ENCODE peak calls at places on chromosomes 2 and 18, in ten cellular contexts. One of them, this sample, is unnamed.

GRCh38 chr2:112583497-112584133 is 794 bp upstream of the CHCHD5 start:
- DNase-seq in B cell: peak
- DNase-seq in SK-N-SH: peak
- DNase-seq in H9: no peak
- DNase-seq in OCI-LY7: no peak
- DNase-seq in foreskin fibroblast: no peak
- DNase-seq in neural crest cell: no peak
- DNase-seq in Calu3: no peak
- DNase-seq in sigmoid colon: no peak
- DNase-seq in esophagus squamous epithelium: no peak
- DNase-seq in this sample: no peak

GRCh38 chr18:62717059-62717849 is 1.9 kb downstream of the PHLPP1 start:
- DNase-seq in neural crest cell: no peak
- DNase-seq in Calu3: peak
- DNase-seq in OCI-LY7: peak
- DNase-seq in B cell: peak
- DNase-seq in sigmoid colon: no peak
- DNase-seq in H9: peak
- DNase-seq in SK-N-SH: peak
- DNase-seq in foreskin fibroblast: peak
- DNase-seq in esophagus squamous epithelium: no peak
- DNase-seq in this sample: peak

GRCh38 chr18:55458456-55459238 is 129.3 kb downstream of the TCF4 start:
- DNase-seq in foreskin fibroblast: no peak
- DNase-seq in sigmoid colon: no peak
- DNase-seq in H9: no peak
- DNase-seq in SK-N-SH: no peak
- DNase-seq in neural crest cell: peak
- DNase-seq in esophagus squamous epithelium: no peak
- DNase-seq in OCI-LY7: no peak
- DNase-seq in Calu3: no peak
- DNase-seq in B cell: no peak
- DNase-seq in this sample: no peak

GRCh38 chr18:60485207-60485606 is 112.6 kb upstream of the MC4R start:
- DNase-seq in foreskin fibroblast: no peak
- DNase-seq in H9: no peak
- DNase-seq in neural crest cell: no peak
- DNase-seq in OCI-LY7: no peak
- DNase-seq in sigmoid colon: no peak
- DNase-seq in esophagus squamous epithelium: no peak
- DNase-seq in B cell: no peak
- DNase-seq in Calu3: no peak
- DNase-seq in SK-N-SH: no peak
- DNase-seq in this sample: no peak

GRCh38 chr18:55650363-55650870 is 62.4 kb upstream of the TCF4 start:
- DNase-seq in H9: no peak
- DNase-seq in neural crest cell: no peak
- DNase-seq in esophagus squamous epithelium: no peak
- DNase-seq in sigmoid colon: no peak
- DNase-seq in B cell: no peak
- DNase-seq in foreskin fibroblast: no peak
- DNase-seq in Calu3: no peak
- DNase-seq in SK-N-SH: no peak
- DNase-seq in OCI-LY7: no peak
- DNase-seq in this sample: no peak

GRCh38 chr2:10668402-10669012 is 21.3 kb downstream of the NOL10 start:
- DNase-seq in B cell: peak
- DNase-seq in H9: no peak
- DNase-seq in OCI-LY7: peak
- DNase-seq in neural crest cell: peak
- DNase-seq in Calu3: peak
- DNase-seq in esophagus squamous epithelium: no peak
- DNase-seq in foreskin fibroblast: peak
- DNase-seq in sigmoid colon: no peak
- DNase-seq in SK-N-SH: peak
- DNase-seq in this sample: no peak

GRCh38 chr2:29013046-29013780 is 32.1 kb downstream of the TOGARAM2 start:
- DNase-seq in OCI-LY7: no peak
- DNase-seq in foreskin fibroblast: no peak
- DNase-seq in esophagus squamous epithelium: no peak
- DNase-seq in H9: no peak
- DNase-seq in SK-N-SH: no peak
- DNase-seq in neural crest cell: no peak
- DNase-seq in sigmoid colon: no peak
- DNase-seq in Calu3: no peak
- DNase-seq in B cell: no peak
- DNase-seq in this sample: no peak

GRCh38 chr18:31512203-31512764 is 14.3 kb downstream of the DSG2 start:
- DNase-seq in sigmoid colon: no peak
- DNase-seq in SK-N-SH: no peak
- DNase-seq in esophagus squamous epithelium: no peak
- DNase-seq in neural crest cell: no peak
- DNase-seq in OCI-LY7: no peak
- DNase-seq in H9: no peak
- DNase-seq in B cell: no peak
- DNase-seq in Calu3: peak
- DNase-seq in foreskin fibroblast: no peak
- DNase-seq in this sample: no peak

GRCh38 chr18:11849279-11849678 is 1.9 kb upstream of the CHMP1B start:
- DNase-seq in Calu3: no peak
- DNase-seq in OCI-LY7: no peak
- DNase-seq in sigmoid colon: no peak
- DNase-seq in H9: no peak
- DNase-seq in foreskin fibroblast: no peak
- DNase-seq in SK-N-SH: no peak
- DNase-seq in neural crest cell: no peak
- DNase-seq in esophagus squamous epithelium: no peak
- DNase-seq in B cell: no peak
- DNase-seq in this sample: no peak

GRCh38 chr2:151637284-151637781 is 96.9 kb downstream of the NEB start:
- DNase-seq in SK-N-SH: no peak
- DNase-seq in esophagus squamous epithelium: no peak
- DNase-seq in B cell: peak
- DNase-seq in OCI-LY7: peak
- DNase-seq in foreskin fibroblast: no peak
- DNase-seq in Calu3: no peak
- DNase-seq in H9: no peak
- DNase-seq in neural crest cell: no peak
- DNase-seq in sigmoid colon: no peak
- DNase-seq in this sample: peak

GRCh38 chr2:164456599-164456998 is 164.7 kb downstream of the GRB14 start:
- DNase-seq in Calu3: no peak
- DNase-seq in H9: no peak
- DNase-seq in B cell: no peak
- DNase-seq in SK-N-SH: peak
- DNase-seq in foreskin fibroblast: no peak
- DNase-seq in neural crest cell: no peak
- DNase-seq in OCI-LY7: no peak
- DNase-seq in esophagus squamous epithelium: no peak
- DNase-seq in sigmoid colon: no peak
- DNase-seq in this sample: no peak

GRCh38 chr2:72144746-72145657 is 2.7 kb downstream of the CYP26B1 start:
- DNase-seq in OCI-LY7: no peak
- DNase-seq in SK-N-SH: peak
- DNase-seq in esophagus squamous epithelium: no peak
- DNase-seq in sigmoid colon: peak
- DNase-seq in B cell: no peak
- DNase-seq in neural crest cell: no peak
- DNase-seq in foreskin fibroblast: no peak
- DNase-seq in H9: peak
- DNase-seq in Calu3: peak
- DNase-seq in this sample: peak

DNA sequence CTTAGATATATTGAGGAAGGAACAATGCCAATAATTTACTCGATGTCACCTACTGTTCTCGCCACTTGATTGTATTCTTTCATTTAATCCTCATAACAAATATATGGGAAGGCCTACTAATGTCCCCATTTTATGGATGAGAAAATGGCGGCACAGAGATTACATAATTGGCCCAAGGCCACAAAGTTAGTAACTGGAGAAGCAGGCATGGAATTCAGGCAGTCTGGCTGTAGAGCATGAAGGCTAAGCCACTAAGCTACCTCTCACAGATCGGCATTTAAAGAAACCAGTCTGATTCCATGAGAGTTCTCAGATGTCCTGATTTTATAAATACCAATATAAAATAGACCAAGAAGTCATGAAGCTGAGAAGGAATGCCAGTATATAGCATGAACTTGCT is 121.8 kb upstream of the EPAS1 start:
- DNase-seq in esophagus squamous epithelium: no peak
- DNase-seq in B cell: no peak
- DNase-seq in SK-N-SH: no peak
- DNase-seq in foreskin fibroblast: no peak
- DNase-seq in H9: no peak
- DNase-seq in sigmoid colon: no peak
- DNase-seq in neural crest cell: no peak
- DNase-seq in OCI-LY7: no peak
- DNase-seq in Calu3: no peak
- DNase-seq in this sample: no peak
- TF ChIP-seq CTCF in esophagus squamous epithelium: no peak
- TF ChIP-seq CTCF in B cell: no peak
- TF ChIP-seq CTCF in SK-N-SH: no peak
- TF ChIP-seq CTCF in foreskin fibroblast: no peak
- TF ChIP-seq CTCF in H9: no peak
- TF ChIP-seq CTCF in sigmoid colon: no peak
- TF ChIP-seq CTCF in neural crest cell: no peak
- TF ChIP-seq CTCF in OCI-LY7: no peak
- TF ChIP-seq CTCF in Calu3: no peak
- TF ChIP-seq CTCF in this sample: no peak

GRCh38 chr18:3246636-3247242 is 862 bp upstream of the MYL12A start:
- DNase-seq in B cell: no peak
- DNase-seq in foreskin fibroblast: no peak
- DNase-seq in OCI-LY7: no peak
- DNase-seq in esophagus squamous epithelium: no peak
- DNase-seq in neural crest cell: no peak
- DNase-seq in Calu3: no peak
- DNase-seq in sigmoid colon: peak
- DNase-seq in SK-N-SH: no peak
- DNase-seq in H9: no peak
- DNase-seq in this sample: no peak

GRCh38 chr18:3245853-3246635 is 1.6 kb upstream of the MYL12A start:
- DNase-seq in SK-N-SH: peak
- DNase-seq in Calu3: peak
- DNase-seq in esophagus squamous epithelium: peak
- DNase-seq in H9: peak
- DNase-seq in neural crest cell: peak
- DNase-seq in sigmoid colon: peak
- DNase-seq in foreskin fibroblast: peak
- DNase-seq in B cell: peak
- DNase-seq in OCI-LY7: peak
- DNase-seq in this sample: peak

GRCh38 chr18:3248670-3249359 is 1.2 kb downstream of the MYL12A start:
- DNase-seq in sigmoid colon: no peak
- DNase-seq in OCI-LY7: peak
- DNase-seq in Calu3: peak
- DNase-seq in neural crest cell: no peak
- DNase-seq in foreskin fibroblast: no peak
- DNase-seq in SK-N-SH: no peak
- DNase-seq in H9: no peak
- DNase-seq in esophagus squamous epithelium: no peak
- DNase-seq in B cell: peak
- DNase-seq in this sample: no peak

GRCh38 chr18:3248062-3248669 is 565 bp downstream of the MYL12A start:
- DNase-seq in H9: no peak
- DNase-seq in sigmoid colon: peak
- DNase-seq in esophagus squamous epithelium: no peak
- DNase-seq in B cell: no peak
- DNase-seq in neural crest cell: peak
- DNase-seq in SK-N-SH: no peak
- DNase-seq in OCI-LY7: peak
- DNase-seq in foreskin fibroblast: no peak
- DNase-seq in Calu3: no peak
- DNase-seq in this sample: no peak

DNA sequence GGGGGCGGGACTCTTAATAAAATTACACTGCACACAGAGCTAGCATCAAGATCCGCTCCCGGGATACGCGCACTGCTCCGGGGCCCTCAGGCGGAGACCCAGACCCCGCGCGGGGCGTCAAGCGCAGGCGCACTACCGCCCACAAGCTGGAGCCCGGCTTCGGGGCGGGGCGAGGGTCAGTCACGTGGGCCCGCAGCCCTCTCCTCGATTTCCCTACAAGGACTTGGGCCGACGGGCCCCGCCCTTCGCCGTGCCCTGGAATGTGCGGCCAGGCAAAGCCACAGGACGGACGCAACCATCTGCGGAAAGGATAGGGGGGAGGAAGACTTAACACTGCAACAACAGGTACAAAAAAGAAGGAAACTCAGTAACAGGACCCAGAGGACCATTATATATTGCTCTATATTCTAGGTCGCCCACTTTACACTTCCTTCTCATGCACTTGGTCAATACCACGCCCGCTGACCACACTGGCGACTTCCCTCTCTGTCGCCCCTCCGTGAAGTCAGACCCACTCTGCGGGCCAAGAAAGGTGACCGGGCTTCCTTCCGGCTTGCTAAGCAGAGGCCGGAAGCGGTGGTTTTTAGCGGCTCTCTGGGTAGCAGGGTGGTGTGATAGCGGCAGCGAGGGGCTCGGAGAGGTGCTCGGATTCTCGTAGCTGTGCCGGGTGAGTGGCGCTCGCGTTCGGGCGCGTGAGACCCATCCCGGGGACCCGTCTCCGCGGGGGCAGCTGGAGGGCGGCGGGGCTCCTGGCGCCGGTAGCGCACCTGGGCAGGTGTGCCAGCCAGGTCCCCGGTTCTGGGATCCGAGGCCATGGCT is at the start of gene MYL12A:
- DNase-seq in B cell: peak
- DNase-seq in OCI-LY7: peak
- DNase-seq in Calu3: peak
- DNase-seq in neural crest cell: peak
- DNase-seq in foreskin fibroblast: peak
- DNase-seq in SK-N-SH: peak
- DNase-seq in H9: peak
- DNase-seq in esophagus squamous epithelium: peak
- DNase-seq in sigmoid colon: peak
- DNase-seq in this sample: peak
- TF ChIP-seq CTCF in B cell: no peak
- TF ChIP-seq CTCF in OCI-LY7: no peak
- TF ChIP-seq CTCF in Calu3: no peak
- TF ChIP-seq CTCF in neural crest cell: no peak
- TF ChIP-seq CTCF in foreskin fibroblast: no peak
- TF ChIP-seq CTCF in SK-N-SH: no peak
- TF ChIP-seq CTCF in H9: no peak
- TF ChIP-seq CTCF in esophagus squamous epithelium: no peak
- TF ChIP-seq CTCF in sigmoid colon: no peak
- TF ChIP-seq CTCF in this sample: no peak

GRCh38 chr2:84870306-84870705 is 10.6 kb downstream of the TRABD2A start:
- DNase-seq in B cell: peak
- DNase-seq in esophagus squamous epithelium: no peak
- DNase-seq in neural crest cell: no peak
- DNase-seq in foreskin fibroblast: no peak
- DNase-seq in H9: no peak
- DNase-seq in Calu3: no peak
- DNase-seq in OCI-LY7: peak
- DNase-seq in sigmoid colon: peak
- DNase-seq in SK-N-SH: no peak
- DNase-seq in this sample: no peak
- TF ChIP-seq CTCF in B cell: no peak
- TF ChIP-seq CTCF in esophagus squamous epithelium: no peak
- TF ChIP-seq CTCF in neural crest cell: no peak
- TF ChIP-seq CTCF in foreskin fibroblast: no peak
- TF ChIP-seq CTCF in H9: peak
- TF ChIP-seq CTCF in Calu3: no peak
- TF ChIP-seq CTCF in OCI-LY7: peak
- TF ChIP-seq CTCF in sigmoid colon: no peak
- TF ChIP-seq CTCF in SK-N-SH: no peak
- TF ChIP-seq CTCF in this sample: no peak

GRCh38 chr2:101718993-101719571 is 21.6 kb downstream of the MAP4K4 start:
- DNase-seq in neural crest cell: no peak
- DNase-seq in esophagus squamous epithelium: no peak
- DNase-seq in SK-N-SH: no peak
- DNase-seq in B cell: peak
- DNase-seq in sigmoid colon: no peak
- DNase-seq in OCI-LY7: peak
- DNase-seq in foreskin fibroblast: no peak
- DNase-seq in H9: no peak
- DNase-seq in Calu3: no peak
- DNase-seq in this sample: no peak
- TF ChIP-seq CTCF in neural crest cell: no peak
- TF ChIP-seq CTCF in esophagus squamous epithelium: no peak
- TF ChIP-seq CTCF in SK-N-SH: no peak
- TF ChIP-seq CTCF in B cell: no peak
- TF ChIP-seq CTCF in sigmoid colon: no peak
- TF ChIP-seq CTCF in OCI-LY7: no peak
- TF ChIP-seq CTCF in foreskin fibroblast: no peak
- TF ChIP-seq CTCF in H9: no peak
- TF ChIP-seq CTCF in Calu3: no peak
- TF ChIP-seq CTCF in this sample: no peak